ENCODE peak calls at places on chromosomes 13 and 19, in eight cellular contexts. H, D, I, C, V, J, W and B are unnamed samples.
A peak's percentile ranks its signal among the peaks of the same experiment; 100 is the strongest.

GRCh38 chr13:94080527-94080926 is 399.0 kb downstream of the DCT start:
- DNase-seq in C (no peak), V (no peak), W (no peak), I (no peak), H (no peak), J (no peak), D (no peak), B (no peak)

GRCh38 chr13:30859326-30859725 is 46.7 kb upstream of the MEDAG start:
- DNase-seq in H (no peak), J (peak; percentile 20), V (no peak), D (no peak), C (no peak), I (no peak), W (no peak), B (no peak)

GRCh38 chr13:46392967-46393366 is 5.9 kb upstream of the RUBCNL start:
- DNase-seq in H (no peak), D (no peak), W (no peak), J (no peak), I (no peak), V (no peak), C (no peak), B (no peak)

GRCh38 chr19:57779220-57779845 is 9.9 kb downstream of the ZNF586 start:
- DNase-seq in V (no peak), C (no peak), J (no peak), W (no peak), H (no peak), I (no peak), D (no peak), B (no peak)

GRCh38 chr19:44905437-44906160 is at the start of gene APOE:
- DNase-seq in C (no peak), W (peak; percentile 64), V (no peak), H (no peak), J (peak; percentile 67), I (peak; percentile 48), D (no peak), B (no peak)

GRCh38 chr13:97000295-97000925 is 6.1 kb upstream of the OXGR1 start:
- DNase-seq in J (no peak), H (no peak), I (no peak), V (no peak), C (no peak), W (no peak), D (peak; percentile 45), B (no peak)

GRCh38 chr19:33273881-33274662 is 28.3 kb downstream of the CEBPA start:
- DNase-seq in I (no peak), V (peak; percentile 63), J (no peak), D (peak; percentile 87), H (no peak), W (peak; percentile 29), C (no peak), B (peak; percentile 47)

GRCh38 chr13:106173346-106173745 is 362.1 kb downstream of the EFNB2 start:
- DNase-seq in H (no peak), V (no peak), D (peak; percentile 41), J (no peak), C (no peak), W (no peak), I (no peak), B (no peak)

GRCh38 chr13:19155321-19155861 is 26.2 kb downstream of the TUBA3C start:
- DNase-seq in D (no peak), V (no peak), H (no peak), J (no peak), I (no peak), C (no peak), W (no peak), B (no peak)

GRCh38 chr13:110012102-110012739 is 225.8 kb upstream of the IRS2 start:
- DNase-seq in I (no peak), V (no peak), H (no peak), D (peak; percentile 100), W (no peak), C (no peak), J (no peak), B (no peak)

GRCh38 chr13:30985637-30986205 is 53.3 kb downstream of the TEX26 start:
- DNase-seq in C (no peak), W (no peak), H (no peak), V (no peak), I (no peak), J (no peak), D (peak; percentile 75), B (no peak)

GRCh38 chr13:109998808-109999528 is 212.6 kb upstream of the IRS2 start:
- DNase-seq in W (no peak), V (no peak), C (no peak), J (no peak), I (no peak), H (no peak), D (peak; percentile 87), B (no peak)

GRCh38 chr13:21670006-21670882 is 629 bp upstream of the FGF9 start:
- DNase-seq in I (peak; percentile 72), V (peak; percentile 27), W (peak; percentile 52), H (peak; percentile 74), D (peak; percentile 46), J (peak; percentile 87), C (peak; percentile 66), B (peak; percentile 89)

GRCh38 chr13:94595006-94595942 is 678 bp downstream of the TGDS start:
- DNase-seq in C (peak; percentile 55), J (peak; percentile 40), H (no peak), W (peak; percentile 26), D (no peak), I (peak; percentile 6), V (peak; percentile 11), B (no peak)

GRCh38 chr19:31427857-31428256 is 78.6 kb upstream of the TSHZ3 start:
- DNase-seq in J (no peak), D (peak; percentile 39), I (no peak), V (no peak), C (no peak), W (no peak), H (no peak), B (no peak)

GRCh38 chr19:9352505-9352904 is 10.3 kb upstream of the ZNF177 start:
- DNase-seq in V (no peak), W (no peak), H (no peak), C (no peak), I (no peak), D (no peak), J (no peak), B (no peak)

GRCh38 chr19:55027472-55028337 is 10.4 kb downstream of the GP6 start:
- DNase-seq in H (no peak), W (no peak), V (no peak), J (no peak), I (no peak), D (no peak), C (no peak), B (no peak)

GRCh38 chr19:46471116-46471733 is at the start of gene PNMA8A:
- DNase-seq in J (peak; percentile 97), C (peak; percentile 79), I (peak; percentile 94), H (peak; percentile 86), W (peak; percentile 87), V (peak; percentile 88), D (peak; percentile 71), B (peak; percentile 96)

GRCh38 chr19:2353895-2354592 is 6.0 kb upstream of the TMPRSS9 start:
- DNase-seq in I (no peak), H (no peak), C (no peak), J (no peak), D (no peak), W (no peak), V (peak; percentile 15), B (no peak)

GRCh38 chr19:45637890-45638667 is 1.1 kb downstream of the EML2 start:
- DNase-seq in C (no peak), J (no peak), I (no peak), W (no peak), V (no peak), D (peak; percentile 47), H (no peak), B (no peak)

GRCh38 chr13:37978680-37979079 is 109.1 kb upstream of the TRPC4 start:
- DNase-seq in W (no peak), V (no peak), D (no peak), I (no peak), C (no peak), H (no peak), J (no peak), B (no peak)

GRCh38 chr13:47033216-47033615 is 136.4 kb upstream of the HTR2A start:
- DNase-seq in J (no peak), H (no peak), C (no peak), W (no peak), V (no peak), D (peak; percentile 71), I (no peak), B (no peak)

GRCh38 chr19:18297308-18297707 is 15.9 kb upstream of the JUND start:
- DNase-seq in W (no peak), H (no peak), I (no peak), V (no peak), J (no peak), D (no peak), C (no peak), B (no peak)

GRCh38 chr19:19226204-19226603 is 14.4 kb downstream of the NCAN start:
- DNase-seq in D (no peak), I (no peak), W (no peak), C (no peak), H (no peak), V (no peak), J (no peak), B (no peak)

GRCh38 chr19:43372462-43372861 is 19.0 kb downstream of the CD177 start:
- DNase-seq in V (no peak), H (no peak), W (no peak), C (no peak), D (no peak), I (no peak), J (no peak), B (no peak)

GRCh38 chr19:1251233-1251502 is 2.8 kb downstream of the MIDN start:
- DNase-seq in C (peak; percentile 88), H (no peak), W (no peak), D (no peak), I (no peak), J (peak; percentile 60), V (peak; percentile 79), B (peak; percentile 93)

GRCh38 chr13:51015973-51016372 is 95.1 kb downstream of the C13orf42 start:
- DNase-seq in W (no peak), H (no peak), C (no peak), D (no peak), V (no peak), I (no peak), J (no peak), B (no peak)

GRCh38 chr19:5337126-5337525 is 3.5 kb downstream of the PTPRS start:
- DNase-seq in H (no peak), J (no peak), C (no peak), D (no peak), I (no peak), V (no peak), W (no peak), B (no peak)
- H3K4me1 ChIP-seq in H (peaks cover 25% of the 10 kb centered on the region), J (peaks cover 28% of the 10 kb centered on the region), C (peaks cover 5% of the 10 kb centered on the region), D (peaks cover 10% of the 10 kb centered on the region), I (peaks cover 23% of the 10 kb centered on the region), V (peaks cover 3% of the 10 kb centered on the region), W (no peaks in the 10 kb centered on the region), B (no peaks in the 10 kb centered on the region)

GRCh38 chr13:40596484-40596883 is 70.0 kb downstream of the FOXO1 start:
- DNase-seq in V (no peak), C (no peak), W (no peak), J (no peak), D (no peak), I (no peak), H (no peak), B (no peak)
- H3K4me3 ChIP-seq in V (no peak overlapping the region), C (no peak overlapping the region), W (no peak overlapping the region), J (no peak overlapping the region), D (no peak overlapping the region), I (no peak overlapping the region), H (no peak overlapping the region), B (no peak overlapping the region)

GRCh38 chr19:6275170-6275744 is 4.5 kb downstream of the MLLT1 start:
- DNase-seq in I (no peak), H (no peak), C (no peak), W (no peak), J (no peak), D (no peak), V (no peak), B (no peak)
- H3K4me1 ChIP-seq in I (peaks cover 43% of the 10 kb centered on the region), H (peaks cover 93% of the 10 kb centered on the region), C (peaks cover 83% of the 10 kb centered on the region), W (peaks cover 59% of the 10 kb centered on the region), J (peaks cover 50% of the 10 kb centered on the region), D (peaks cover 81% of the 10 kb centered on the region), V (peaks cover 35% of the 10 kb centered on the region), B (peaks cover 65% of the 10 kb centered on the region)

GRCh38 chr13:101307181-101307701 is 109.1 kb downstream of the NALCN start:
- DNase-seq in V (no peak), H (no peak), I (no peak), W (no peak), C (no peak), D (peak; percentile 100), J (no peak), B (no peak)
- H3K4me3 ChIP-seq in V (no peak overlapping the region), H (no peak overlapping the region), I (no peak overlapping the region), W (no peak overlapping the region), C (no peak overlapping the region), D (no peak overlapping the region), J (no peak overlapping the region), B (no peak overlapping the region)